ENCODE peak calls at places on chromosomes 12 and 14, in six cellular contexts. U is heart right ventricle, T is BE2C, K is fibroblast of lung, W is aorta, S is GM06990. Y is an unnamed sample.
A peak's percentile ranks its signal among the peaks of the same experiment; 100 is the strongest.

GRCh38 chr12:127172857-127173256 is 1094.1 kb upstream of the TMEM132C start:
- DNase-seq in T (no peak), W (no peak), S (no peak), U (no peak), K (no peak), Y (peak; percentile 13)

GRCh38 chr14:58455593-58456265 is 28.2 kb downstream of the KIAA0586 start:
- DNase-seq in W (no peak), T (no peak), S (no peak), K (peak; percentile 55), U (no peak), Y (no peak)

GRCh38 chr12:89574736-89575208 is 48.9 kb upstream of the POC1B start:
- DNase-seq in W (no peak), U (no peak), K (peak; percentile 89), T (no peak), S (no peak), Y (no peak)

GRCh38 chr12:130162267-130162666 is at the start of gene FZD10:
- DNase-seq in W (no peak), T (no peak), S (no peak), U (peak; percentile 36), K (peak; percentile 3), Y (peak; percentile 75)

GRCh38 chr12:632102-632696 is 31.0 kb downstream of the NINJ2 start:
- DNase-seq in T (no peak), U (no peak), W (no peak), K (peak; percentile 99), S (no peak), Y (no peak)

GRCh38 chr14:22084393-22085281 is 411.0 kb upstream of the OR4E1 start:
- DNase-seq in K (peak; percentile 38), W (no peak), U (no peak), S (peak; percentile 17), T (no peak), Y (peak; percentile 10)

GRCh38 chr12:2054091-2055018 is 1.6 kb downstream of the CACNA1C start:
- DNase-seq in U (no peak), K (no peak), S (no peak), W (no peak), T (no peak), Y (peak; percentile 24)

GRCh38 chr12:51372021-51372420 is 19.2 kb downstream of the GALNT6 start:
- DNase-seq in T (no peak), S (no peak), U (no peak), W (no peak), K (no peak), Y (no peak)

GRCh38 chr14:64605926-64606685 is 56.3 kb downstream of the PPP1R36 start:
- DNase-seq in S (no peak), T (no peak), U (no peak), K (peak; percentile 15), W (no peak), Y (no peak)

GRCh38 chr14:52692248-52692962 is 3.0 kb downstream of the ERO1A start:
- DNase-seq in K (peak; percentile 28), S (no peak), T (peak; percentile 52), W (no peak), U (no peak), Y (no peak)

GRCh38 chr12:131468206-131468605 is 242.7 kb upstream of the SFSWAP start:
- DNase-seq in W (no peak), U (no peak), S (no peak), T (no peak), K (no peak), Y (no peak)

GRCh38 chr12:114869091-114869834 is 185.3 kb upstream of the TBX3 start:
- DNase-seq in S (no peak), W (no peak), T (peak; percentile 11), U (no peak), K (peak; percentile 27), Y (no peak)

GRCh38 chr12:57887631-57888406 is 41.3 kb upstream of the CTDSP2 start:
- DNase-seq in T (peak; percentile 70), U (no peak), W (peak; percentile 88), S (no peak), K (peak; percentile 77), Y (peak; percentile 31)

GRCh38 chr12:97375310-97375709 is 87.3 kb upstream of the RMST start:
- DNase-seq in W (no peak), U (no peak), T (no peak), K (no peak), S (peak; percentile 46), Y (no peak)

GRCh38 chr12:65278576-65279386 is at the start of gene MSRB3:
- DNase-seq in W (peak; percentile 88), U (peak; percentile 81), T (peak; percentile 19), K (peak; percentile 81), S (peak; percentile 58), Y (peak; percentile 62)

GRCh38 chr12:25591132-25591531 is 38.0 kb upstream of the LMNTD1 start:
- DNase-seq in S (no peak), K (no peak), T (peak; percentile 21), W (no peak), U (no peak), Y (peak; percentile 46)

GRCh38 chr12:122130150-122130549 is 43.9 kb downstream of the IL31 start:
- DNase-seq in K (peak; percentile 84), S (no peak), W (no peak), T (no peak), U (no peak), Y (no peak)

GRCh38 chr12:128606970-128607369 is 216.8 kb downstream of the SLC15A4 start:
- DNase-seq in W (no peak), U (no peak), T (no peak), S (no peak), K (no peak), Y (no peak)

GRCh38 chr12:128606040-128606439 is 217.7 kb downstream of the SLC15A4 start:
- DNase-seq in U (no peak), W (no peak), T (no peak), K (no peak), S (no peak), Y (no peak)

GRCh38 chr12:128607606-128608005 is 216.2 kb downstream of the SLC15A4 start:
- DNase-seq in W (no peak), U (no peak), S (no peak), T (no peak), K (no peak), Y (no peak)

GRCh38 chr12:128606538-128606937 is 217.2 kb downstream of the SLC15A4 start:
- DNase-seq in T (no peak), K (no peak), S (no peak), W (no peak), U (no peak), Y (no peak)

DNA sequence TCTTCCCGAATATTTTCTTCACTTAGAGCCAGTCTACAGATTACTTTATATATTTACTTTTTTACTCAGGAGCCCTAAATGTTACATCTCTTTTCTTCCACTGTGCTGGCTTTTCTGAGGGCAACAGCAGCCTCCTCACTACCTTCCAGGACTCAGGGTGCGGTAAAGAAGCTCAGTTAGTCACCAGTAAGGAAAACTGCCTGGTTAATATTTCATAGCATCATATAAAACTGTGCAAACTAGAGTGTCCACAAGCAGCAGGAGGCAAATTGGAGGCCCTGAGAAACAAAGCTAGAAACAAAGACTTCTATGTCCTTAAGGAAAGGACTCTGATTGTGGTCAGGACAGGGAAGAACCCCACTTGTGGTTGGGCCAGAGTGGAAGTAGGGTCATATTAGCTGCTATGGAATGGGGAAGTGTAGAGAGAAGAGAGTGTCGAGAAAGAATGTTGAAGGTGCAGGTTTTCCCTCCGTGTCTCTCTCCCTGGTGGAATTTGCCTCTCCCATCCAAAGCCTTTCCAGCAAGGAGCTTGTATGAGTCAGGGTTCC is 220.1 kb downstream of the SLC15A4 start:
- DNase-seq in T (no peak), S (no peak), K (no peak), W (no peak), U (no peak), Y (no peak)
- H3K27me3 ChIP-seq in T (no peaks in the 10 kb centered on the region), S (no peaks in the 10 kb centered on the region), K (no peaks in the 10 kb centered on the region), W (no peaks in the 10 kb centered on the region), U (no peaks in the 10 kb centered on the region), Y (no peaks in the 10 kb centered on the region)

DNA sequence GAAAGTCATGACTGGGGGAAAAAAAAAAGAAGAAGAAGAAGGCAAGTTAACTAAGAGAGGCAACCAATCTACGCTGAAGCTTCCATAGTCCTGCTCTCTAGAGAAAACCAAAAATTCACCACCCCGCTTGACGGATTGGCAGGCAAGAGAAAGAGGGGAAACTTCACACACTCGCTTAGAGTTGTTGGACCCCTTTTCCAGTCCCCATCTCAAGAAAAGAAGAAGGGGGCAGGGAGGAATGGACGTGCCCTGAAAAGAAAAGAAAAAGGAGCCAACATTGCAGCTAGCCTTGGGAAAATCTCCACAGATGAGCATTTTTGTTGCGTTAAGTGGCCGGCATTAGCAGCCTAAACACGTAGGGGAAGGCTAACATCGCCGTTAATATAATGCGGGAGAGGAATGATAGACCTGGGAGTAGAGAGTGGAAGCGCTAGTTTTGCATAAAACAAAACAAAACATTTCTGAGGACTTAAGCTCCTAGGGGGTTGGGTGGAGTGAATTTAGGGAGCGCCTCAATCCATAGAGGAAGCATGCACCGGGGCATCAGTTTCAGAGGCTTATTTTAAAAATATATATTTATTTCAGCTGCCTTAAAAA is 11.3 kb upstream of the FOXG1 start:
- DNase-seq in U (no peak), S (no peak), K (no peak), W (no peak), T (no peak), Y (no peak)
- H3K27me3 ChIP-seq in U (peaks cover 98% of the 10 kb centered on the region), S (no peaks in the 10 kb centered on the region), K (peaks cover 51% of the 10 kb centered on the region), W (peaks cover 7% of the 10 kb centered on the region), T (peaks cover 57% of the 10 kb centered on the region), Y (no peaks in the 10 kb centered on the region)

GRCh38 chr12:95230313-95230712 is 12.7 kb downstream of the VEZT start:
- DNase-seq in T (no peak), K (no peak), S (no peak), W (no peak), U (no peak), Y (no peak)

GRCh38 chr12:95231190-95231589 is 13.6 kb downstream of the VEZT start:
- DNase-seq in W (no peak), K (peak; percentile 66), T (no peak), S (no peak), U (no peak), Y (no peak)

GRCh38 chr12:95227818-95228356 is 10.3 kb downstream of the VEZT start:
- DNase-seq in S (no peak), T (no peak), K (no peak), W (no peak), U (no peak), Y (no peak)

GRCh38 chr12:95225645-95226212 is 8.1 kb downstream of the VEZT start:
- DNase-seq in K (no peak), S (no peak), T (no peak), U (no peak), W (no peak), Y (no peak)

DNA sequence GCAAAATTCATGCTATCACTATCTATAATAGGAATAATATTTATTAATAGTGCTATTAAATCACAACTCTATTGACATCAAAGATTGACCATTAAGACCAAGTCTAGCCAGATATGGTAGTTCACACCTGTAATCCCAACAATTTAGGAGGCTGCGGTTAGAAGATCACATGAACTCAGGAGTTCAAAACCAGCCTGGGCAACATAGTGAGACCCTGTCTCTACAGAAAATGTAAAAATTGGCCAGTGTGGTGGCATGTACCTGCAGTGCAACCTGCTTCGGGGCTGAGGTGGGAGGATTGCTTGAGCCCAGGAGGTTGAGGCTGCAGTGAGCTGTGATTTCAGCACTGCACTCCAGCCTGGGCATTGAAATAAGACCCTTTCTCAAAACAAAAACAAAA is 11.0 kb downstream of the VEZT start:
- DNase-seq in T (no peak), U (no peak), S (no peak), K (no peak), W (no peak), Y (no peak)
- H3K27me3 ChIP-seq in T (no peaks in the 10 kb centered on the region), U (no peaks in the 10 kb centered on the region), S (no peaks in the 10 kb centered on the region), K (no peaks in the 10 kb centered on the region), W (no peaks in the 10 kb centered on the region), Y (no peaks in the 10 kb centered on the region)

DNA sequence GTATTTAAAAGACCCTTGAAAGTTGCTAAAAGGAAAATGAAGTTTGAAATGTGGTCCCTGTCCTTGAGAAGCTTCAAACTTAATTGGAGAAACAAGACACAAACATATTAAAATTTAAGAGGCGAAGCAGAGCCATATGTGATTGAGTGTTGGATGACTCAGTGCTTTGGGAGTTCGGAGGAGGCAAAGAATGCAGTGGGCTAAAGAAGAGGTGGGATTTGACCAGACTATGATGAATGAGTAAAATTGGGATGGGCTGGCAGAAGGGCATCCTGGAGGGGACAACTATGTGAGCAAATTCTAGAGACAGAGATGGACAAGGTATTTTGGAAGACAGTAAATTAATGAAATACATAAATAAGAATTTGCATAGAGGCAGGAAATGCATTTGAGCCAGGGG is 358.6 kb downstream of the EGLN3 start:
- DNase-seq in S (no peak), U (no peak), T (no peak), W (no peak), K (peak; percentile 83), Y (no peak)
- H3K27me3 ChIP-seq in S (no peaks in the 10 kb centered on the region), U (no peaks in the 10 kb centered on the region), T (no peaks in the 10 kb centered on the region), W (no peaks in the 10 kb centered on the region), K (no peaks in the 10 kb centered on the region), Y (no peaks in the 10 kb centered on the region)

Y was measured in WERI-Rb-1.